ENCODE peak calls at places on chromosomes 3 and 15, in five cellular contexts. S is IMR-90, J is trophoblast cell, T is neuronal stem cell, G is H9. K is an unnamed sample.

GRCh38 chr3:137768361-137769320 is 4.5 kb downstream of the SOX14 start:
- DNase-seq in S (no peak), G (peak; percentile 72), T (no peak), J (peak; percentile 62), K (peak; percentile 64)

GRCh38 chr3:193829781-193830180 is 236.8 kb downstream of the OPA1 start:
- DNase-seq in J (peak; percentile 87), S (peak; percentile 16), T (no peak), G (no peak), K (peak; percentile 52)

GRCh38 chr3:53744351-53744750 is 101.9 kb downstream of the CHDH start:
- DNase-seq in S (no peak), G (peak; percentile 67), J (no peak), T (no peak), K (no peak)

GRCh38 chr15:71691700-71692417 is 118.5 kb upstream of the NR2E3 start:
- DNase-seq in J (peak; percentile 6), T (no peak), S (peak; percentile 95), G (no peak), K (peak; percentile 51)

GRCh38 chr3:41726891-41727290 is 235.0 kb downstream of the ULK4 start:
- DNase-seq in J (no peak), T (no peak), S (no peak), G (no peak), K (no peak)

GRCh38 chr3:122183893-122184590 is 574 bp downstream of the CASR start:
- DNase-seq in T (no peak), J (no peak), G (peak; percentile 45), S (no peak), K (peak; percentile 4)

GRCh38 chr3:3074551-3075257 is 35.5 kb downstream of the IL5RA start:
- DNase-seq in G (no peak), J (no peak), S (no peak), T (no peak), K (no peak)

GRCh38 chr3:180912304-180913226 is at the start of gene FXR1:
- DNase-seq in T (peak; percentile 84), S (peak; percentile 69), J (peak; percentile 90), G (peak; percentile 99), K (peak; percentile 98)

GRCh38 chr3:41565003-41565402 is 365.7 kb downstream of the CTNNB1 start:
- DNase-seq in T (no peak), J (peak; percentile 30), S (no peak), G (no peak), K (no peak)

GRCh38 chr3:120461416-120461815 is 10.6 kb upstream of the FSTL1 start:
- DNase-seq in G (no peak), T (no peak), S (peak; percentile 56), J (no peak), K (no peak)

GRCh38 chr15:73754461-73754860 is 1.3 kb upstream of the INSYN1 start:
- DNase-seq in J (no peak), T (no peak), G (no peak), S (no peak), K (no peak)
- H2BK5ac ChIP-seq in J (no peak overlapping the region), T (no peak overlapping the region), G (no peak overlapping the region), S (no peak overlapping the region), K (no peak overlapping the region)

GRCh38 chr15:72783563-72784232 is at the start of gene ADPGK:
- DNase-seq in T (peak; percentile 95), G (peak; percentile 88), J (peak; percentile 80), S (peak; percentile 88), K (peak; percentile 92)
- H3K18ac ChIP-seq in T (peak within 1 kb of the TSS; percentile 88), G (peak within 1 kb of the TSS; percentile 63), J (peak within 1 kb of the TSS; percentile 73), S (peak within 1 kb of the TSS; percentile 49), K (peak within 1 kb of the TSS; percentile 95)

GRCh38 chr3:8846176-8846575 is 76.8 kb upstream of the OXTR start:
- DNase-seq in S (no peak), T (no peak), J (no peak), G (no peak), K (no peak)
- H2AK5ac ChIP-seq in S (peak overlapping the region; percentile 78), T (no peak overlapping the region), J (peak overlapping the region; percentile 18), G (no peak overlapping the region), K (no peak overlapping the region)

GRCh38 chr3:9902372-9903237 is at the start of gene IL17RE:
- DNase-seq in G (peak; percentile 58), T (no peak), S (no peak), J (no peak), K (no peak)

GRCh38 chr3:9903238-9903624 is 583 bp downstream of the IL17RE start:
- DNase-seq in T (no peak), G (no peak), J (no peak), S (peak; percentile 52), K (no peak)

GRCh38 chr3:9903904-9904303 is 1.3 kb downstream of the IL17RE start:
- DNase-seq in T (no peak), S (no peak), J (no peak), G (no peak), K (no peak)

GRCh38 chr3:9899289-9899791 is 3.3 kb upstream of the IL17RE start:
- DNase-seq in T (no peak), S (no peak), J (no peak), G (no peak), K (no peak)

DNA sequence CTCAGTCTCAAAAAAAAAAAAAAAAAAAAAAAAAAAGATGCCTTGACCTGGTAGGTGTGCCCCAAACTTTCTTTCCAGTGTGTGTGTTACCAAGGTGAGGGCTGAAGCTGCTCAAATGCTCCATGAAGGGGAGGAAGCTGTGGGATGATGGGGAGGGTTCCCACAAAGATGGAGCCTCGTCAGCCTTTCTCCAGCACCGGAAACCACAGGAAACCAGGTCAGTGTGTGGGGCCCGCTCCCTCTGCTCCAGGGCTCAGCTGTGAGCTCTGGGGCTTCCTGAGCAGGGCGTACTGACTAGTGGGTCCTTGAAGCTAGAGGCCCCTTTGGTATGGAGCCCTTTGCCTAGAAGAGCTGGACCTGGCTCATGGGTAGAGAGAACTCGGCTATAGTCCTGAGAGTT is 681 bp upstream of the IL17RE start:
- DNase-seq in S (no peak), T (no peak), G (no peak), J (no peak), K (no peak)
- H2BK5ac ChIP-seq in S (no peak overlapping the region), T (no peak overlapping the region), G (no peak overlapping the region), J (no peak overlapping the region), K (no peak overlapping the region)

GRCh38 chr3:171157286-171157685 is 130.8 kb upstream of the SLC2A2 start:
- DNase-seq in G (peak; percentile 51), S (no peak), T (no peak), J (no peak), K (peak; percentile 31)
- H3K18ac ChIP-seq in G (no peak overlapping the region), S (no peak overlapping the region), T (no peak overlapping the region), J (no peak overlapping the region), K (no peak overlapping the region)

DNA sequence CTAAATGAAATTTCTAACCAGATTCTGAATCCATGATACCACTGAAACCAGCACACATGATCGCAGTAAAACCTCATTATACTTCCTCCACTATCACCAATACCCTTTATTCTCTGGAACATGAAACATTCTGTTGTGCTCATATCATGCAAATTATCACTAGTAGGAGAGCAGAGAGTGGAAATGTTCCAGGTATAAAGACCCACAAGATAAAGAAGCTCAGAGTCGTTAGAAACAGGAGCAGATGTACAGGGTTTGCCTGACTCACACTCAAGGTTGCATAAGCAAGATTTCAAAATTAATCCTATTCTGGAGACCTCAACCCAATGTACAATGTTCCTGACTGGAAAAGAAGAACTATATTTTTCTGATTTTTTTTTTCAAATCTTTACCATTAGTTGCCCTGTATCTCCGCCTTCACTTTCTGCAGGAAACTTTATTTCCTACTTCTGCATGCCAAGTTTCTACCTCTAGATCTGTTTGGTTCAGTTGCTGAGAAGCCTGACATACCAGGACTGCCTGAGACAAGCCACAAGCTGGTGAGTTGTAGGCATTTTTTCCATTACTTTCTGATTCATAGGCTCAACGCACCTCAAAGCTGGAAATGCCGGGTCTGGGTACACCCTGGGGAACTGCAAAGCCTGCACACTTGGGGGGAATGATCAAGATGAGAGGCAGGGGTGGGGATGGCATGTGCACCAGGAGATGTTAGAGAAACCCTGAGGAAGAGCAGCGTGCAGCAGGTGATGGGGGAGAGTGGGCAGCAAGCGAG is at the start of gene CCR2:
- DNase-seq in G (no peak), J (peak; percentile 49), T (no peak), S (no peak), K (no peak)
- H2AK5ac ChIP-seq in G (no peak within 1 kb of the TSS), J (no peak within 1 kb of the TSS), T (no peak within 1 kb of the TSS), S (no peak within 1 kb of the TSS), K (no peak within 1 kb of the TSS)